ENCODE peak calls at places on chromosomes 2 and 18, in ten cellular contexts. One of them, this sample, is unnamed.

GRCh38 chr2:197307933-197308521 is 2.6 kb downstream of the ANKRD44 start:
- DNase-seq in NCI-H1092: no peak
- DNase-seq in T-helper 9 cell: no peak
- DNase-seq in activated CD8-positive, alpha-beta memory T cell treated with anti-CD3 and anti-CD28 coated beads, Interleukin-2, amount 50 U/mL, for 48 hours: peak
- DNase-seq in stimulated activated CD4-positive, alpha-beta T cell treated with anti-CD3 and anti-CD28 coated beads, Interleukin-12 subunit alpha, Interleukin-12 subunit beta, amount 100 ng/mL, for 48 hours: no peak
- DNase-seq in GM19239: no peak
- DNase-seq in activated gamma-delta T cell: no peak
- DNase-seq in lower lobe of right lung: no peak
- DNase-seq in fibroblast of the aortic adventitia: no peak
- DNase-seq in HuH-7.5: no peak
- DNase-seq in this sample: no peak

GRCh38 chr2:238900511-238900910 is 52.6 kb downstream of the TWIST2 start:
- DNase-seq in NCI-H1092: no peak
- DNase-seq in T-helper 9 cell: no peak
- DNase-seq in activated CD8-positive, alpha-beta memory T cell treated with anti-CD3 and anti-CD28 coated beads, Interleukin-2, amount 50 U/mL, for 48 hours: no peak
- DNase-seq in stimulated activated CD4-positive, alpha-beta T cell treated with anti-CD3 and anti-CD28 coated beads, Interleukin-12 subunit alpha, Interleukin-12 subunit beta, amount 100 ng/mL, for 48 hours: no peak
- DNase-seq in GM19239: no peak
- DNase-seq in activated gamma-delta T cell: no peak
- DNase-seq in lower lobe of right lung: no peak
- DNase-seq in fibroblast of the aortic adventitia: no peak
- DNase-seq in HuH-7.5: no peak
- DNase-seq in this sample: no peak

GRCh38 chr2:111659361-111660281 is 224.4 kb downstream of the ANAPC1 start:
- DNase-seq in NCI-H1092: no peak
- DNase-seq in T-helper 9 cell: no peak
- DNase-seq in activated CD8-positive, alpha-beta memory T cell treated with anti-CD3 and anti-CD28 coated beads, Interleukin-2, amount 50 U/mL, for 48 hours: no peak
- DNase-seq in stimulated activated CD4-positive, alpha-beta T cell treated with anti-CD3 and anti-CD28 coated beads, Interleukin-12 subunit alpha, Interleukin-12 subunit beta, amount 100 ng/mL, for 48 hours: no peak
- DNase-seq in GM19239: no peak
- DNase-seq in activated gamma-delta T cell: no peak
- DNase-seq in lower lobe of right lung: peak
- DNase-seq in fibroblast of the aortic adventitia: peak
- DNase-seq in HuH-7.5: peak
- DNase-seq in this sample: peak

GRCh38 chr2:128524183-128524582 is 205.5 kb upstream of the HS6ST1 start:
- DNase-seq in NCI-H1092: no peak
- DNase-seq in T-helper 9 cell: no peak
- DNase-seq in activated CD8-positive, alpha-beta memory T cell treated with anti-CD3 and anti-CD28 coated beads, Interleukin-2, amount 50 U/mL, for 48 hours: no peak
- DNase-seq in stimulated activated CD4-positive, alpha-beta T cell treated with anti-CD3 and anti-CD28 coated beads, Interleukin-12 subunit alpha, Interleukin-12 subunit beta, amount 100 ng/mL, for 48 hours: no peak
- DNase-seq in GM19239: no peak
- DNase-seq in activated gamma-delta T cell: no peak
- DNase-seq in lower lobe of right lung: no peak
- DNase-seq in fibroblast of the aortic adventitia: no peak
- DNase-seq in HuH-7.5: no peak
- DNase-seq in this sample: no peak

GRCh38 chr2:164589522-164589921 is 31.8 kb downstream of the GRB14 start:
- DNase-seq in NCI-H1092: no peak
- DNase-seq in T-helper 9 cell: no peak
- DNase-seq in activated CD8-positive, alpha-beta memory T cell treated with anti-CD3 and anti-CD28 coated beads, Interleukin-2, amount 50 U/mL, for 48 hours: no peak
- DNase-seq in stimulated activated CD4-positive, alpha-beta T cell treated with anti-CD3 and anti-CD28 coated beads, Interleukin-12 subunit alpha, Interleukin-12 subunit beta, amount 100 ng/mL, for 48 hours: no peak
- DNase-seq in GM19239: no peak
- DNase-seq in activated gamma-delta T cell: no peak
- DNase-seq in lower lobe of right lung: no peak
- DNase-seq in fibroblast of the aortic adventitia: peak
- DNase-seq in HuH-7.5: no peak
- DNase-seq in this sample: no peak

GRCh38 chr18:79531386-79531785 is 135.7 kb downstream of the NFATC1 start:
- DNase-seq in NCI-H1092: no peak
- DNase-seq in T-helper 9 cell: no peak
- DNase-seq in activated CD8-positive, alpha-beta memory T cell treated with anti-CD3 and anti-CD28 coated beads, Interleukin-2, amount 50 U/mL, for 48 hours: no peak
- DNase-seq in stimulated activated CD4-positive, alpha-beta T cell treated with anti-CD3 and anti-CD28 coated beads, Interleukin-12 subunit alpha, Interleukin-12 subunit beta, amount 100 ng/mL, for 48 hours: no peak
- DNase-seq in GM19239: no peak
- DNase-seq in activated gamma-delta T cell: no peak
- DNase-seq in lower lobe of right lung: peak
- DNase-seq in fibroblast of the aortic adventitia: no peak
- DNase-seq in HuH-7.5: no peak
- DNase-seq in this sample: no peak

GRCh38 chr2:199862779-199863178 is 11.8 kb upstream of the FTCDNL1 start:
- DNase-seq in NCI-H1092: no peak
- DNase-seq in T-helper 9 cell: no peak
- DNase-seq in activated CD8-positive, alpha-beta memory T cell treated with anti-CD3 and anti-CD28 coated beads, Interleukin-2, amount 50 U/mL, for 48 hours: no peak
- DNase-seq in stimulated activated CD4-positive, alpha-beta T cell treated with anti-CD3 and anti-CD28 coated beads, Interleukin-12 subunit alpha, Interleukin-12 subunit beta, amount 100 ng/mL, for 48 hours: no peak
- DNase-seq in GM19239: no peak
- DNase-seq in activated gamma-delta T cell: no peak
- DNase-seq in lower lobe of right lung: no peak
- DNase-seq in fibroblast of the aortic adventitia: no peak
- DNase-seq in HuH-7.5: no peak
- DNase-seq in this sample: no peak

GRCh38 chr2:1550658-1551316 is 137.5 kb downstream of the TPO start:
- DNase-seq in NCI-H1092: peak
- DNase-seq in T-helper 9 cell: peak
- DNase-seq in activated CD8-positive, alpha-beta memory T cell treated with anti-CD3 and anti-CD28 coated beads, Interleukin-2, amount 50 U/mL, for 48 hours: peak
- DNase-seq in stimulated activated CD4-positive, alpha-beta T cell treated with anti-CD3 and anti-CD28 coated beads, Interleukin-12 subunit alpha, Interleukin-12 subunit beta, amount 100 ng/mL, for 48 hours: peak
- DNase-seq in GM19239: peak
- DNase-seq in activated gamma-delta T cell: peak
- DNase-seq in lower lobe of right lung: peak
- DNase-seq in fibroblast of the aortic adventitia: peak
- DNase-seq in HuH-7.5: peak
- DNase-seq in this sample: peak

GRCh38 chr2:2641541-2642410 is 310.7 kb upstream of the MYT1L start:
- DNase-seq in NCI-H1092: no peak
- DNase-seq in T-helper 9 cell: no peak
- DNase-seq in activated CD8-positive, alpha-beta memory T cell treated with anti-CD3 and anti-CD28 coated beads, Interleukin-2, amount 50 U/mL, for 48 hours: no peak
- DNase-seq in stimulated activated CD4-positive, alpha-beta T cell treated with anti-CD3 and anti-CD28 coated beads, Interleukin-12 subunit alpha, Interleukin-12 subunit beta, amount 100 ng/mL, for 48 hours: no peak
- DNase-seq in GM19239: no peak
- DNase-seq in activated gamma-delta T cell: no peak
- DNase-seq in lower lobe of right lung: no peak
- DNase-seq in fibroblast of the aortic adventitia: no peak
- DNase-seq in HuH-7.5: no peak
- DNase-seq in this sample: no peak

GRCh38 chr2:72293620-72294019 is 146.0 kb upstream of the CYP26B1 start:
- DNase-seq in NCI-H1092: no peak
- DNase-seq in T-helper 9 cell: no peak
- DNase-seq in activated CD8-positive, alpha-beta memory T cell treated with anti-CD3 and anti-CD28 coated beads, Interleukin-2, amount 50 U/mL, for 48 hours: no peak
- DNase-seq in stimulated activated CD4-positive, alpha-beta T cell treated with anti-CD3 and anti-CD28 coated beads, Interleukin-12 subunit alpha, Interleukin-12 subunit beta, amount 100 ng/mL, for 48 hours: no peak
- DNase-seq in GM19239: no peak
- DNase-seq in activated gamma-delta T cell: no peak
- DNase-seq in lower lobe of right lung: no peak
- DNase-seq in fibroblast of the aortic adventitia: peak
- DNase-seq in HuH-7.5: no peak
- DNase-seq in this sample: no peak

GRCh38 chr18:31609886-31610646 is 18.4 kb downstream of the TTR start:
- DNase-seq in NCI-H1092: no peak
- DNase-seq in T-helper 9 cell: no peak
- DNase-seq in activated CD8-positive, alpha-beta memory T cell treated with anti-CD3 and anti-CD28 coated beads, Interleukin-2, amount 50 U/mL, for 48 hours: no peak
- DNase-seq in stimulated activated CD4-positive, alpha-beta T cell treated with anti-CD3 and anti-CD28 coated beads, Interleukin-12 subunit alpha, Interleukin-12 subunit beta, amount 100 ng/mL, for 48 hours: no peak
- DNase-seq in GM19239: no peak
- DNase-seq in activated gamma-delta T cell: no peak
- DNase-seq in lower lobe of right lung: no peak
- DNase-seq in fibroblast of the aortic adventitia: no peak
- DNase-seq in HuH-7.5: no peak
- DNase-seq in this sample: no peak

GRCh38 chr18:7132356-7133115 is 14.9 kb upstream of the LAMA1 start:
- DNase-seq in NCI-H1092: no peak
- DNase-seq in T-helper 9 cell: no peak
- DNase-seq in activated CD8-positive, alpha-beta memory T cell treated with anti-CD3 and anti-CD28 coated beads, Interleukin-2, amount 50 U/mL, for 48 hours: no peak
- DNase-seq in stimulated activated CD4-positive, alpha-beta T cell treated with anti-CD3 and anti-CD28 coated beads, Interleukin-12 subunit alpha, Interleukin-12 subunit beta, amount 100 ng/mL, for 48 hours: no peak
- DNase-seq in GM19239: no peak
- DNase-seq in activated gamma-delta T cell: no peak
- DNase-seq in lower lobe of right lung: no peak
- DNase-seq in fibroblast of the aortic adventitia: no peak
- DNase-seq in HuH-7.5: no peak
- DNase-seq in this sample: no peak

GRCh38 chr18:22563098-22563707 is 145.5 kb upstream of the CTAGE1 start:
- DNase-seq in NCI-H1092: peak
- DNase-seq in T-helper 9 cell: no peak
- DNase-seq in activated CD8-positive, alpha-beta memory T cell treated with anti-CD3 and anti-CD28 coated beads, Interleukin-2, amount 50 U/mL, for 48 hours: no peak
- DNase-seq in stimulated activated CD4-positive, alpha-beta T cell treated with anti-CD3 and anti-CD28 coated beads, Interleukin-12 subunit alpha, Interleukin-12 subunit beta, amount 100 ng/mL, for 48 hours: no peak
- DNase-seq in GM19239: peak
- DNase-seq in activated gamma-delta T cell: no peak
- DNase-seq in lower lobe of right lung: no peak
- DNase-seq in fibroblast of the aortic adventitia: peak
- DNase-seq in HuH-7.5: peak
- DNase-seq in this sample: no peak

GRCh38 chr2:44836916-44837315 is 104.6 kb upstream of the SIX3 start:
- DNase-seq in NCI-H1092: no peak
- DNase-seq in T-helper 9 cell: no peak
- DNase-seq in activated CD8-positive, alpha-beta memory T cell treated with anti-CD3 and anti-CD28 coated beads, Interleukin-2, amount 50 U/mL, for 48 hours: no peak
- DNase-seq in stimulated activated CD4-positive, alpha-beta T cell treated with anti-CD3 and anti-CD28 coated beads, Interleukin-12 subunit alpha, Interleukin-12 subunit beta, amount 100 ng/mL, for 48 hours: no peak
- DNase-seq in GM19239: no peak
- DNase-seq in activated gamma-delta T cell: no peak
- DNase-seq in lower lobe of right lung: no peak
- DNase-seq in fibroblast of the aortic adventitia: no peak
- DNase-seq in HuH-7.5: no peak
- DNase-seq in this sample: no peak

GRCh38 chr18:2991241-2991640 is 21.7 kb downstream of the LPIN2 start:
- DNase-seq in NCI-H1092: no peak
- DNase-seq in T-helper 9 cell: no peak
- DNase-seq in activated CD8-positive, alpha-beta memory T cell treated with anti-CD3 and anti-CD28 coated beads, Interleukin-2, amount 50 U/mL, for 48 hours: no peak
- DNase-seq in stimulated activated CD4-positive, alpha-beta T cell treated with anti-CD3 and anti-CD28 coated beads, Interleukin-12 subunit alpha, Interleukin-12 subunit beta, amount 100 ng/mL, for 48 hours: no peak
- DNase-seq in GM19239: no peak
- DNase-seq in activated gamma-delta T cell: no peak
- DNase-seq in lower lobe of right lung: no peak
- DNase-seq in fibroblast of the aortic adventitia: no peak
- DNase-seq in HuH-7.5: no peak
- DNase-seq in this sample: no peak

GRCh38 chr2:23649285-23649684 is 264.3 kb downstream of the KLHL29 start:
- DNase-seq in NCI-H1092: no peak
- DNase-seq in T-helper 9 cell: no peak
- DNase-seq in activated CD8-positive, alpha-beta memory T cell treated with anti-CD3 and anti-CD28 coated beads, Interleukin-2, amount 50 U/mL, for 48 hours: no peak
- DNase-seq in stimulated activated CD4-positive, alpha-beta T cell treated with anti-CD3 and anti-CD28 coated beads, Interleukin-12 subunit alpha, Interleukin-12 subunit beta, amount 100 ng/mL, for 48 hours: no peak
- DNase-seq in GM19239: no peak
- DNase-seq in activated gamma-delta T cell: no peak
- DNase-seq in lower lobe of right lung: no peak
- DNase-seq in fibroblast of the aortic adventitia: no peak
- DNase-seq in HuH-7.5: no peak
- DNase-seq in this sample: no peak

GRCh38 chr2:239819974-239820555 is 205.1 kb downstream of the NDUFA10 start:
- DNase-seq in NCI-H1092: no peak
- DNase-seq in T-helper 9 cell: no peak
- DNase-seq in activated CD8-positive, alpha-beta memory T cell treated with anti-CD3 and anti-CD28 coated beads, Interleukin-2, amount 50 U/mL, for 48 hours: peak
- DNase-seq in stimulated activated CD4-positive, alpha-beta T cell treated with anti-CD3 and anti-CD28 coated beads, Interleukin-12 subunit alpha, Interleukin-12 subunit beta, amount 100 ng/mL, for 48 hours: no peak
- DNase-seq in GM19239: no peak
- DNase-seq in activated gamma-delta T cell: no peak
- DNase-seq in lower lobe of right lung: no peak
- DNase-seq in fibroblast of the aortic adventitia: peak
- DNase-seq in HuH-7.5: no peak
- DNase-seq in this sample: no peak

GRCh38 chr2:98936133-98936916 is at the start of gene CRACDL:
- DNase-seq in NCI-H1092: peak
- DNase-seq in T-helper 9 cell: no peak
- DNase-seq in activated CD8-positive, alpha-beta memory T cell treated with anti-CD3 and anti-CD28 coated beads, Interleukin-2, amount 50 U/mL, for 48 hours: no peak
- DNase-seq in stimulated activated CD4-positive, alpha-beta T cell treated with anti-CD3 and anti-CD28 coated beads, Interleukin-12 subunit alpha, Interleukin-12 subunit beta, amount 100 ng/mL, for 48 hours: no peak
- DNase-seq in GM19239: no peak
- DNase-seq in activated gamma-delta T cell: no peak
- DNase-seq in lower lobe of right lung: no peak
- DNase-seq in fibroblast of the aortic adventitia: no peak
- DNase-seq in HuH-7.5: peak
- DNase-seq in this sample: peak

GRCh38 chr2:175679728-175680127 is 322.3 kb downstream of the LNPK start:
- DNase-seq in NCI-H1092: no peak
- DNase-seq in T-helper 9 cell: no peak
- DNase-seq in activated CD8-positive, alpha-beta memory T cell treated with anti-CD3 and anti-CD28 coated beads, Interleukin-2, amount 50 U/mL, for 48 hours: no peak
- DNase-seq in stimulated activated CD4-positive, alpha-beta T cell treated with anti-CD3 and anti-CD28 coated beads, Interleukin-12 subunit alpha, Interleukin-12 subunit beta, amount 100 ng/mL, for 48 hours: no peak
- DNase-seq in GM19239: no peak
- DNase-seq in activated gamma-delta T cell: no peak
- DNase-seq in lower lobe of right lung: no peak
- DNase-seq in fibroblast of the aortic adventitia: no peak
- DNase-seq in HuH-7.5: no peak
- DNase-seq in this sample: no peak

GRCh38 chr2:168934826-168935225 is 33.7 kb downstream of the G6PC2 start:
- DNase-seq in NCI-H1092: no peak
- DNase-seq in T-helper 9 cell: no peak
- DNase-seq in activated CD8-positive, alpha-beta memory T cell treated with anti-CD3 and anti-CD28 coated beads, Interleukin-2, amount 50 U/mL, for 48 hours: no peak
- DNase-seq in stimulated activated CD4-positive, alpha-beta T cell treated with anti-CD3 and anti-CD28 coated beads, Interleukin-12 subunit alpha, Interleukin-12 subunit beta, amount 100 ng/mL, for 48 hours: no peak
- DNase-seq in GM19239: no peak
- DNase-seq in activated gamma-delta T cell: no peak
- DNase-seq in lower lobe of right lung: no peak
- DNase-seq in fibroblast of the aortic adventitia: no peak
- DNase-seq in HuH-7.5: no peak
- DNase-seq in this sample: no peak

GRCh38 chr2:237916296-237916695 is 50.5 kb upstream of the UBE2F start:
- DNase-seq in NCI-H1092: no peak
- DNase-seq in T-helper 9 cell: no peak
- DNase-seq in activated CD8-positive, alpha-beta memory T cell treated with anti-CD3 and anti-CD28 coated beads, Interleukin-2, amount 50 U/mL, for 48 hours: no peak
- DNase-seq in stimulated activated CD4-positive, alpha-beta T cell treated with anti-CD3 and anti-CD28 coated beads, Interleukin-12 subunit alpha, Interleukin-12 subunit beta, amount 100 ng/mL, for 48 hours: no peak
- DNase-seq in GM19239: no peak
- DNase-seq in activated gamma-delta T cell: no peak
- DNase-seq in lower lobe of right lung: peak
- DNase-seq in fibroblast of the aortic adventitia: no peak
- DNase-seq in HuH-7.5: no peak
- DNase-seq in this sample: no peak